ENCODE peak calls at places on chromosomes 16 and 17, in five cellular contexts. One of them, this sample, is unnamed.

GRCh38 chr17:51064061-51064735 is 56.5 kb downstream of the SPAG9 start:
- DNase-seq in activated CD8-positive, alpha-beta T cell treated with anti-CD3 and anti-CD28 coated beads for 36 hours: no peak
- DNase-seq in glutamatergic neuron: no peak
- DNase-seq in BE2C: no peak
- DNase-seq in suprapubic skin: no peak
- DNase-seq in this sample: no peak

GRCh38 chr17:16282522-16282921 is 65.5 kb downstream of the PIGL start:
- DNase-seq in activated CD8-positive, alpha-beta T cell treated with anti-CD3 and anti-CD28 coated beads for 36 hours: no peak
- DNase-seq in BE2C: no peak
- DNase-seq in glutamatergic neuron: no peak
- DNase-seq in suprapubic skin: no peak
- DNase-seq in this sample: no peak

GRCh38 chr17:78600181-78600651 is 23.0 kb upstream of the DNAH17 start:
- DNase-seq in suprapubic skin: no peak
- DNase-seq in BE2C: no peak
- DNase-seq in activated CD8-positive, alpha-beta T cell treated with anti-CD3 and anti-CD28 coated beads for 36 hours: no peak
- DNase-seq in glutamatergic neuron: no peak
- DNase-seq in this sample: no peak

GRCh38 chr17:59856859-59857794 is 35.6 kb downstream of the TUBD1 start:
- DNase-seq in activated CD8-positive, alpha-beta T cell treated with anti-CD3 and anti-CD28 coated beads for 36 hours: no peak
- DNase-seq in BE2C: no peak
- DNase-seq in glutamatergic neuron: no peak
- DNase-seq in suprapubic skin: no peak
- DNase-seq in this sample: no peak

GRCh38 chr17:80883831-80884735 is 107.6 kb upstream of the CHMP6 start:
- DNase-seq in activated CD8-positive, alpha-beta T cell treated with anti-CD3 and anti-CD28 coated beads for 36 hours: no peak
- DNase-seq in glutamatergic neuron: no peak
- DNase-seq in BE2C: peak; percentile 5
- DNase-seq in suprapubic skin: no peak
- DNase-seq in this sample: no peak

GRCh38 chr17:50613596-50613995 is 21.1 kb upstream of the ABCC3 start:
- DNase-seq in suprapubic skin: no peak
- DNase-seq in activated CD8-positive, alpha-beta T cell treated with anti-CD3 and anti-CD28 coated beads for 36 hours: peak; percentile 23
- DNase-seq in BE2C: no peak
- DNase-seq in glutamatergic neuron: no peak
- DNase-seq in this sample: no peak

GRCh38 chr16:75424096-75424762 is 9.1 kb downstream of the CFDP1 start:
- DNase-seq in suprapubic skin: no peak
- DNase-seq in activated CD8-positive, alpha-beta T cell treated with anti-CD3 and anti-CD28 coated beads for 36 hours: no peak
- DNase-seq in glutamatergic neuron: no peak
- DNase-seq in BE2C: no peak
- DNase-seq in this sample: no peak

GRCh38 chr16:49019081-49019633 is 262.5 kb downstream of the CBLN1 start:
- DNase-seq in glutamatergic neuron: peak; percentile 62
- DNase-seq in activated CD8-positive, alpha-beta T cell treated with anti-CD3 and anti-CD28 coated beads for 36 hours: no peak
- DNase-seq in BE2C: no peak
- DNase-seq in suprapubic skin: no peak
- DNase-seq in this sample: no peak

GRCh38 chr17:38735161-38735997 is 5.2 kb downstream of the CISD3 start:
- DNase-seq in suprapubic skin: no peak
- DNase-seq in BE2C: peak; percentile 79
- DNase-seq in activated CD8-positive, alpha-beta T cell treated with anti-CD3 and anti-CD28 coated beads for 36 hours: peak; percentile 82
- DNase-seq in glutamatergic neuron: peak; percentile 84
- DNase-seq in this sample: no peak

GRCh38 chr17:75979705-75980187 is 706 bp downstream of the TEN1 start:
- DNase-seq in suprapubic skin: peak; percentile 86
- DNase-seq in glutamatergic neuron: no peak
- DNase-seq in BE2C: no peak
- DNase-seq in activated CD8-positive, alpha-beta T cell treated with anti-CD3 and anti-CD28 coated beads for 36 hours: no peak
- DNase-seq in this sample: no peak

DNA sequence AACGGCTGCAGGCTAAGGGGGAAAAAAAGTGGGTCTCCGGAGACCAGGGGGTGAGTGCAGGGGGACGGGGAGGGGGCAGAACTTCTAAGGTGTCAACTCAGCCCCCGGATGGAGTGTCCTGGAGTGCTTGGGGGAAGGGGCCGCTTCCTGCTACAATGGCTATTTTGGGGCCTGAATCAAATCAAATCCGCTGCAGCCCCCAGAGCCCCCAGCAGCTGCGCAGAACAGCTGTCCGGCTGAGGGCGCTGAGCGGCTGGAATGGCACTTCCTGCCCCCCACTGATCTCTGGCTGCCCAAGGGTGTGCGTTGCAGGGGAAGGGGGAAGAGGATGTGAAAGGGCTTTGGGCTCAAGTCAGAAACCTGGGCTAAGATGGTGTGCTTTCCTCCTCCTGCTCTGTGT is 24.2 kb upstream of the PHB1 start:
- DNase-seq in BE2C: no peak
- DNase-seq in activated CD8-positive, alpha-beta T cell treated with anti-CD3 and anti-CD28 coated beads for 36 hours: no peak
- DNase-seq in suprapubic skin: peak; percentile 47
- DNase-seq in glutamatergic neuron: no peak
- DNase-seq in this sample: no peak
- TF ChIP-seq CTCF in BE2C: no peak
- TF ChIP-seq CTCF in activated CD8-positive, alpha-beta T cell treated with anti-CD3 and anti-CD28 coated beads for 36 hours: no peak
- TF ChIP-seq CTCF in suprapubic skin: no peak
- TF ChIP-seq CTCF in glutamatergic neuron: no peak
- TF ChIP-seq CTCF in this sample: no peak

GRCh38 chr17:1164935-1165556 is 14.7 kb downstream of the ABR start:
- DNase-seq in activated CD8-positive, alpha-beta T cell treated with anti-CD3 and anti-CD28 coated beads for 36 hours: no peak
- DNase-seq in glutamatergic neuron: no peak
- DNase-seq in BE2C: no peak
- DNase-seq in suprapubic skin: no peak
- DNase-seq in this sample: no peak
- TF ChIP-seq CTCF in activated CD8-positive, alpha-beta T cell treated with anti-CD3 and anti-CD28 coated beads for 36 hours: no peak
- TF ChIP-seq CTCF in glutamatergic neuron: no peak
- TF ChIP-seq CTCF in BE2C: no peak
- TF ChIP-seq CTCF in suprapubic skin: no peak
- TF ChIP-seq CTCF in this sample: no peak

DNA sequence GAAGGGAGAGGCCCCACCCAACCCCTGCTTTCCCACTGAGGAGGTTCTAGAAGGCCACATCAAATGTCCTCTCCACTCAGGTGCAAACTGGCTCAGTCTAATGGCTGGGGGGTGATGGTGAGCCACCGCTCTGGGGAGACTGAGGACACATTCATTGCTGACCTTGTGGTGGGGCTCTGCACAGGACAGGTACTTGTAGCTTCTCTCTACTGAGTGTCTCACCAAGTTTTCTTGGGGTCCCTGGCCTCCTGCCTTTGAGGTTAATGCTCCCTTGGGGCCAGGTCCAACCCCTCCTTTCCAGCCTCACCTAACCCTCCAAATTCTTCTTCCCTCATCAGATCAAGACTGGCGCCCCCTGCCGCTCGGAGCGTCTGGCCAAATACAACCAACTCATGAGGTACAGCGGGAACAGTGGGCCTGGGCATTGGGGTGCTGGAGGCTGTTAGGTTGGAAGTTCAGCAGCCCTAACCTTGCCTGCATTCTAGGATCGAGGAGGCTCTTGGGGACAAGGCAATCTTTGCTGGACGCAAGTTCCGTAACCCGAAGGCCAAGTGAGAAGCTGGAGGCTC is 5.7 kb downstream of the ENO3 start:
- DNase-seq in suprapubic skin: no peak
- DNase-seq in activated CD8-positive, alpha-beta T cell treated with anti-CD3 and anti-CD28 coated beads for 36 hours: peak; percentile 71
- DNase-seq in glutamatergic neuron: no peak
- DNase-seq in BE2C: no peak
- DNase-seq in this sample: no peak
- TF ChIP-seq CTCF in suprapubic skin: no peak
- TF ChIP-seq CTCF in activated CD8-positive, alpha-beta T cell treated with anti-CD3 and anti-CD28 coated beads for 36 hours: peak; percentile 36
- TF ChIP-seq CTCF in glutamatergic neuron: no peak
- TF ChIP-seq CTCF in BE2C: no peak
- TF ChIP-seq CTCF in this sample: no peak

DNA sequence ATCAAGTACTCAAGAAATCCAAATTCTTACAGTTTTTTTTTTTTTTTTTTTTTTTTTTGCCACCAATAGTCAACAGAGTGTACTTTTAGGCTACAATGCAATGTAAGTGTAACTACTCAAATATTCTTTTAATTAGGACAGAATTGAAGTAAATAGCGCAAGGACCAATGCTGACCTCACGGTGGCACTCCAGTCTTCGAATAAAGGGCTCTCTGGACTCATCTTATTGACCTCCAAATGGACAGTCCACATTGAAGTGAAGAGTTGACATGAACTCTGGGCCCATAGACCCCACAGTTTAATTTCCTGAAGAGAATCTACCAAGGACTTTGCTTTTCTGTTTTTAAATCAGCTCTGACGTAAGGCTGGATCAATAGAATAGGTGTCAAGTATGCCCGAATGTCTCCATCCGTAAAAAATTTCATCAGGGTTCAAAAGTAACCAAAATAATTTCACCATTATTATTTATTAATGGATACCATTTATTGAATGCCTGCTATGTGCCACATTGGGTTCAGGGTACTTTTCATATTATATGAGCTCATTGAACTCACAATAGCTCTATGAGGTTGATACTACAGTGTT is 7.3 kb upstream of the DDX52 start:
- DNase-seq in suprapubic skin: no peak
- DNase-seq in BE2C: peak; percentile 13
- DNase-seq in activated CD8-positive, alpha-beta T cell treated with anti-CD3 and anti-CD28 coated beads for 36 hours: peak; percentile 17
- DNase-seq in glutamatergic neuron: peak; percentile 52
- DNase-seq in this sample: no peak
- TF ChIP-seq CTCF in suprapubic skin: no peak
- TF ChIP-seq CTCF in BE2C: peak; percentile 51
- TF ChIP-seq CTCF in activated CD8-positive, alpha-beta T cell treated with anti-CD3 and anti-CD28 coated beads for 36 hours: peak; percentile 51
- TF ChIP-seq CTCF in glutamatergic neuron: peak; percentile 19
- TF ChIP-seq CTCF in this sample: peak; percentile 76

GRCh38 chr16:79334127-79334526 is 266.4 kb downstream of the MAF start:
- DNase-seq in activated CD8-positive, alpha-beta T cell treated with anti-CD3 and anti-CD28 coated beads for 36 hours: peak; percentile 43
- DNase-seq in glutamatergic neuron: peak; percentile 44
- DNase-seq in BE2C: no peak
- DNase-seq in suprapubic skin: no peak
- DNase-seq in this sample: no peak
- TF ChIP-seq CTCF in activated CD8-positive, alpha-beta T cell treated with anti-CD3 and anti-CD28 coated beads for 36 hours: peak; percentile 39
- TF ChIP-seq CTCF in glutamatergic neuron: peak; percentile 61
- TF ChIP-seq CTCF in BE2C: no peak
- TF ChIP-seq CTCF in suprapubic skin: no peak
- TF ChIP-seq CTCF in this sample: peak; percentile 68

DNA sequence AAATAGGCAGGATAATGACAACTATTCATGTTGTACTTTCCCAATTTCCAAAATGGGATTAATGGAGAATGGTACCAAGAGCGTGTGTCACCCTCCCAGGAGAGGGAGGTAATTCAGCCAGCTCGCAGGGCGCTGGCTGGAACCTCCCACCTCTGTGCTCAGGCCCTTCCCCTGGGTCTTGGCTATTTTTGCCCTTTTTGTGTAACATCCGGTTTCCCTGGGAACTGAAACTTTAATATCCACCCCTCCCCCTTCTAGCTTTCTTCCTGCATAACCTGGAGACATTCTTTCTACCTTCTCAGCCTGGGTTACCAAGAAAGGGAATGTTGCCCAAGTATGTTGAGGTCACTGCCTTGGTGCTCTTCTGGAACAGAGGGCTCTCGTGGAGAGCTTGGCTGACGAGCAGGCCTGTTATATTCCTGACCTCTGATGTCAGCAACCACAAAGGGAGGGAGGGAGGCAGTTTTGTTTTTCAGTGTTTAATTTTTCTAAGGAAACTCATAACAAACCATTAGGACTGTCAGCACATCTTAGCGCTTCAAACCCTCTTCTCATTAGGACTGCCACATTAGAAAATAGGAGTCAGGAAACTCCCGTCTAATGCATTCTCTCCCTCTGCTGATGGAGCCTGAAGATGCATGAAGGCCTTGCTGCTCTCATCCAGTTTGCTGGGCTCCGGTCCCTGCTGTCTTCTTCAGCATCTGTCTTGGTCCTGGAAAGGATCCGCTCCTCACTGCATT is 25.6 kb downstream of the ITGB3 start:
- DNase-seq in BE2C: no peak
- DNase-seq in suprapubic skin: peak; percentile 88
- DNase-seq in glutamatergic neuron: no peak
- DNase-seq in activated CD8-positive, alpha-beta T cell treated with anti-CD3 and anti-CD28 coated beads for 36 hours: no peak
- DNase-seq in this sample: no peak
- TF ChIP-seq CTCF in BE2C: no peak
- TF ChIP-seq CTCF in suprapubic skin: no peak
- TF ChIP-seq CTCF in glutamatergic neuron: no peak
- TF ChIP-seq CTCF in activated CD8-positive, alpha-beta T cell treated with anti-CD3 and anti-CD28 coated beads for 36 hours: no peak
- TF ChIP-seq CTCF in this sample: no peak

DNA sequence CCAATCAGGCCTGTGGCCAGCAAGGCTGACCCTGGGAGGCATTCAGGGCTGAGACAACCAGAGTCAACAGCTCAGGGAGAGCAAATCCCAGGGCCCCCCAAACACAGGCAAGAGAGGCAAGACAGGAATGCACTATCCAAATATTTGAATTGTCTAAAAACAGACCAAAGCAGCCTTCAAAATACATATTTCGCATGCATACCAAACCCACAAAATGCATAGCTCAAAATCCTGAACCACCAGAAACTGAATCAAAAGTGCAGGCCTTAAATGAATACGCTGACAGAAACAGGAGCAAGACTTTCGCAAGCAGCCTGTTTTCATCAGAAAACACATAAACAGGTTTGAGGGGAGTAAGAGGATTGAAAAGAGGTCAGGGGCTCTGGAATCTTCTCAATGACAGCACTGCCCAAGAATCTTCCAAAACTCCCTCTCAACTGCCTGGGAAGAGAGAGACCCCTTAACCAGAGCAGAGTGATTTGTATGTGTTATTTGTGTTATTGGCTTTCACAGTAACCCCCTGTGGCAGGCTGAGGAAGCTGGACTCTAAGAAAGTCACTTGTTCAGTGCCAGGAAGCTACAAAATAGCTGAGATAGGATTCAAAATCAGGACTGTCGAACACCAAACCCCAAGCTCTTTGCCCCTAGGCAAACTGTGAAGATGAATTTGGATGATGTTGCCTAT is 213.5 kb upstream of the CDH5 start:
- DNase-seq in suprapubic skin: no peak
- DNase-seq in glutamatergic neuron: no peak
- DNase-seq in activated CD8-positive, alpha-beta T cell treated with anti-CD3 and anti-CD28 coated beads for 36 hours: no peak
- DNase-seq in BE2C: no peak
- DNase-seq in this sample: no peak
- TF ChIP-seq CTCF in suprapubic skin: no peak
- TF ChIP-seq CTCF in glutamatergic neuron: no peak
- TF ChIP-seq CTCF in activated CD8-positive, alpha-beta T cell treated with anti-CD3 and anti-CD28 coated beads for 36 hours: no peak
- TF ChIP-seq CTCF in BE2C: no peak
- TF ChIP-seq CTCF in this sample: no peak

DNA sequence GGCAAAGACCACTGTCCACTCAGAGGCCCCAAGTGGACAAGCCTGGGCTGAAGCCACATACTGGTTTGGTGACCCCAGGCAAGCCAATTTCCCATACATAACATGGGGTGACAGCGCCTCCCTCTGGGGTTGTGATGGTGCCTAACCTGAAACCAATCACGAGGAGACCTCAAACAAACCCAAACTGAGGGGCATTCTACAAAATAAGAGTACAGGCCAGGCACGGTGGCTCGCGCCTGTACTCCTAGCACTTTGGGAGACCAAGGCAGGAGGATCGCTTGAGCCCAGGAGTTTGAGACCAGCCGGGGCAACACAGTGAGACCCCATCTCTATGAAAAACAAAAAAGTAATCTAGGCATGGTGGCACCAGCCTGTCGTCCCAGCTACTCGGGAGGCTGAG is 3.6 kb downstream of the P2RX5 start:
- DNase-seq in activated CD8-positive, alpha-beta T cell treated with anti-CD3 and anti-CD28 coated beads for 36 hours: no peak
- DNase-seq in glutamatergic neuron: no peak
- DNase-seq in suprapubic skin: no peak
- DNase-seq in BE2C: no peak
- DNase-seq in this sample: no peak
- TF ChIP-seq CTCF in activated CD8-positive, alpha-beta T cell treated with anti-CD3 and anti-CD28 coated beads for 36 hours: no peak
- TF ChIP-seq CTCF in glutamatergic neuron: no peak
- TF ChIP-seq CTCF in suprapubic skin: no peak
- TF ChIP-seq CTCF in BE2C: no peak
- TF ChIP-seq CTCF in this sample: no peak

This sample was measured in type B pancreatic cell.